ENCODE peak calls at places on chromosome 9, in five cellular contexts. Q is cardiac fibroblast, S is mammary epithelial cell, T is foreskin fibroblast, K is tibial artery. R is an unnamed sample.
A peak's percentile ranks its signal among the peaks of the same experiment; 100 is the strongest.

GRCh38 chr9:130327070-130327780 is 61.7 kb downstream of the HMCN2 start:
- DNase-seq in S (no peak), K (no peak), T (no peak), Q (no peak), R (peak; percentile 71)

GRCh38 chr9:135811796-135812195 is 95.5 kb downstream of the CAMSAP1 start:
- DNase-seq in T (peak; percentile 7), S (no peak), K (no peak), Q (no peak), R (no peak)

GRCh38 chr9:114621975-114622609 is 11.0 kb downstream of the TMEM268 start:
- DNase-seq in T (peak; percentile 71), Q (peak; percentile 72), K (no peak), S (peak; percentile 60), R (no peak)

GRCh38 chr9:93669116-93669957 is 93.0 kb downstream of the PHF2 start:
- DNase-seq in S (no peak), T (no peak), Q (no peak), K (peak; percentile 61), R (no peak)

GRCh38 chr9:101977614-101978210 is 239.3 kb upstream of the GRIN3A start:
- DNase-seq in T (no peak), K (no peak), Q (peak; percentile 55), S (peak; percentile 2), R (peak; percentile 33)

GRCh38 chr9:93902051-93902779 is 52.9 kb downstream of the BARX1 start:
- DNase-seq in K (peak; percentile 49), S (no peak), T (no peak), Q (no peak), R (no peak)

GRCh38 chr9:89619739-89620138 is 14.9 kb downstream of the GADD45G start:
- DNase-seq in Q (no peak), K (no peak), S (no peak), T (no peak), R (no peak)

GRCh38 chr9:114737118-114737517 is 55.1 kb upstream of the TEX48 start:
- DNase-seq in Q (no peak), T (no peak), K (no peak), S (no peak), R (no peak)

GRCh38 chr9:6645153-6646027 is at the start of gene GLDC:
- DNase-seq in T (no peak), K (no peak), S (peak; percentile 31), Q (no peak), R (no peak)

GRCh38 chr9:70410368-70410767 is 4.1 kb downstream of the KLF9 start:
- DNase-seq in S (peak; percentile 25), K (peak; percentile 34), Q (peak; percentile 71), T (no peak), R (peak; percentile 26)

GRCh38 chr9:114033397-114034103 is 44.5 kb downstream of the AMBP start:
- DNase-seq in K (peak; percentile 65), S (no peak), Q (peak; percentile 22), T (no peak), R (peak; percentile 58)

GRCh38 chr9:136275655-136276429 is 28.1 kb downstream of the CCDC187 start:
- DNase-seq in Q (no peak), T (no peak), K (no peak), S (no peak), R (no peak)

GRCh38 chr9:129498451-129499376 is 122.2 kb downstream of the C9orf50 start:
- DNase-seq in K (no peak), Q (no peak), S (no peak), T (no peak), R (no peak)

GRCh38 chr9:75378036-75378435 is 289.7 kb downstream of the OSTF1 start:
- DNase-seq in Q (no peak), S (no peak), K (peak; percentile 89), T (no peak), R (no peak)

GRCh38 chr9:131407717-131408195 is 13.9 kb downstream of the PRRC2B start:
- DNase-seq in Q (peak; percentile 64), K (peak; percentile 71), T (no peak), S (peak; percentile 73), R (peak; percentile 71)

GRCh38 chr9:27572036-27572435 is 1.2 kb downstream of the C9orf72 start:
- DNase-seq in S (no peak), K (no peak), Q (no peak), T (no peak), R (no peak)

GRCh38 chr9:91419222-91420191 is 4.1 kb downstream of the NFIL3 start:
- DNase-seq in K (peak; percentile 82), S (peak; percentile 90), Q (peak; percentile 98), T (peak; percentile 93), R (no peak)

GRCh38 chr9:14312721-14313377 is 1.1 kb downstream of the NFIB start:
- DNase-seq in K (peak; percentile 70), S (peak; percentile 56), Q (peak; percentile 44), T (no peak), R (peak; percentile 58)

GRCh38 chr9:110256142-110256391 is 240 bp downstream of the TXN start:
- DNase-seq in T (no peak), Q (no peak), K (no peak), S (no peak), R (no peak)

GRCh38 chr9:99433095-99433494 is 211.0 kb downstream of the SEC61B start:
- DNase-seq in Q (no peak), S (no peak), K (no peak), T (no peak), R (no peak)

GRCh38 chr9:107750741-107751521 is 261.4 kb upstream of the KLF4 start:
- DNase-seq in S (peak; percentile 95), K (peak; percentile 97), Q (peak; percentile 99), T (peak; percentile 98), R (no peak)

GRCh38 chr9:120893585-120893857 is 16.5 kb upstream of the PHF19 start:
- DNase-seq in Q (no peak), T (no peak), S (no peak), K (no peak), R (no peak)

GRCh38 chr9:117485176-117485575 is 70.3 kb upstream of the ASTN2 start:
- DNase-seq in S (peak; percentile 36), Q (peak; percentile 0), K (no peak), T (peak; percentile 4), R (no peak)

GRCh38 chr9:91162784-91163440 is 198.8 kb downstream of the AUH start:
- DNase-seq in K (peak; percentile 69), Q (no peak), T (no peak), S (no peak), R (no peak)

GRCh38 chr9:26334709-26335108 is 557.9 kb downstream of the CAAP1 start:
- DNase-seq in S (no peak), K (no peak), T (no peak), Q (no peak), R (no peak)

GRCh38 chr9:129253820-129254381 is 75.8 kb upstream of the IER5L start:
- DNase-seq in T (no peak), K (peak; percentile 91), Q (peak; percentile 43), S (no peak), R (no peak)

GRCh38 chr9:137799630-137799983 is 78.0 kb upstream of the CACNA1B start:
- DNase-seq in S (no peak), T (no peak), Q (no peak), K (no peak), R (no peak)

GRCh38 chr9:99105152-99106043 is 485 bp downstream of the TGFBR1 start:
- DNase-seq in Q (peak; percentile 74), K (peak; percentile 93), T (peak; percentile 80), S (peak; percentile 83), R (peak; percentile 67)

GRCh38 chr9:123414921-123415592 is 59.1 kb downstream of the CRB2 start:
- DNase-seq in K (no peak), S (no peak), T (no peak), Q (no peak), R (no peak)

GRCh38 chr9:21559402-21560280 is 77.5 kb upstream of the IFNE start:
- DNase-seq in K (no peak), T (peak; percentile 73), S (peak; percentile 85), Q (peak; percentile 69), R (peak; percentile 60)

GRCh38 chr9:91395553-91396470 is 27.8 kb downstream of the NFIL3 start:
- DNase-seq in T (peak; percentile 70), S (peak; percentile 85), K (no peak), Q (peak; percentile 93), R (no peak)

GRCh38 chr9:129524848-129525345 is 96.0 kb downstream of the C9orf50 start:
- DNase-seq in T (no peak), S (no peak), K (no peak), Q (no peak), R (no peak)

GRCh38 chr9:116087246-116087645 is 66.3 kb upstream of the PAPPA start:
- DNase-seq in K (no peak), T (peak; percentile 66), Q (peak; percentile 86), S (peak; percentile 78), R (no peak)

GRCh38 chr9:108910914-108911313 is 23.0 kb downstream of the ELP1 start:
- DNase-seq in S (no peak), K (no peak), Q (no peak), T (no peak), R (no peak)

DNA sequence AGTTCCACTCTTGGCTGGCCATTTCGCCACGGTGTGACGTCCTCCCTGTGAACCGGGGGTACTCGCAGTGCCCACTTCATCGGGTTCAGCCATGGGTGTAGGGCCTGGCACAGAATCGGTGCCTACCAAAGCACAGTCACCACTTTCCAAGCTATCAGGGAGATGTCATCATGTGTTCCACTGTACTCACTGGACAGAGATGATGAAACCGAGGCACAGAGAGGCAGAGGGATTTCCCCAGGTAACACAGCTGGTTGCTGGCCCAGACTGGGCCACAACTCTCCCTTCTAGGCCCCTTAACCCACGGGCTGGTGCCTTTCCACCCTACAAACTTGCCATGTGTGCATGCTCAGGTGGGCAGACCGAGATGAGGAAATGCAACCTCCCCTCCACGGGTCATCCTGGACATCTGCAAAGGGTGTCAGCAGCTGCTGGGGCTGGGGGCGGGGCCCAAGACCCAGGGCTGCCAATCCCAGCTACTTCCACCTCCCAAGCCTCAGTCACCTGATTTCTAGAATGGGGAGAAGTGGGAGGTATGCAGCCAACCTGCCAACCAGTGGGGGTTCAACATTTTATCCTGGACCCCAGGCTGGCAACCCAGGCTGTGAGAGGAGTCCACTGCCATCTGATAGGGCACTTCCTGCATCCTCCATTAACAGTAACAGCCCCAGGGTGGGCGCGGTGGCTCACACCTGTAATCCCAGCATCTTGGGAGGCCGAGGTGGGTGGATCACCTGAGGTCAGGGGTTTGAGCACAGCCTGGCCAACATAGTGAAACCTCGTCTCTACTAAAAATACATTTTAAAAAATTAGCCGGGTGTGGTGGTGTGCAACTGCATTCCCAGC is 893 bp upstream of the SH2D3C start:
- DNase-seq in K (no peak), T (no peak), S (no peak), Q (peak; percentile 58), R (no peak)
- H3K4me3 ChIP-seq in K (no peak overlapping the region), T (no peak overlapping the region), S (no peak overlapping the region), Q (no peak overlapping the region), R (no peak overlapping the region)

DNA sequence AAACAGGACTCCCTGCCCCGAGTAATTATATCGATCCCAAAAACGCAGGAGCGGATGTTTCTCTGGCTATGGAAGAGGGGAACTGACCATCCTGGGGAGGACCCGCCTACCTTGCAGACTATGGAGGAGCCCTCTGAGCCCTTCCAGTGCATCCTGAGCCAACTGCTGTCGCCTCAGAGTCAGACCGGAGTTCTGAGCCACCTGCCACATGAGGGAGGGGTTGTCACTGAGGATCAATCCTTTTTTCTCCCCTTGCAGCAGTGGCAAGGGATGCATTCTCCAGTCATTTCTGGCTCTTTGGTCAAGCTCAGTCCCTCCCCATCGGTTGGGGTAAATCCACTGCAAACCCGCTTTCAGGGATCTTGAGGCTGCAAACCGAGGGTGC is 709 bp downstream of the FANCG start:
- DNase-seq in S (no peak), T (no peak), K (peak; percentile 58), Q (no peak), R (peak; percentile 25)
- H3K4me3 ChIP-seq in S (peak overlapping the region; percentile 82), T (peak overlapping the region; percentile 80), K (peak overlapping the region; percentile 58), Q (peak overlapping the region; percentile 71), R (peak overlapping the region; percentile 77)

GRCh38 chr9:134034215-134035040 is 9.1 kb downstream of the BRD3OS start:
- DNase-seq in Q (no peak), S (no peak), T (no peak), K (no peak), R (no peak)
- H3K4me3 ChIP-seq in Q (no peak overlapping the region), S (no peak overlapping the region), T (no peak overlapping the region), K (no peak overlapping the region), R (no peak overlapping the region)

GRCh38 chr9:3916984-3917383 is 382.9 kb downstream of the GLIS3 start:
- DNase-seq in K (no peak), T (no peak), S (no peak), Q (peak; percentile 90), R (peak; percentile 54)
- H3K4me3 ChIP-seq in K (no peak overlapping the region), T (no peak overlapping the region), S (no peak overlapping the region), Q (no peak overlapping the region), R (no peak overlapping the region)

R was measured in HAP-1.